ENCODE peak calls at places on chromosomes 4 and X, in nine cellular contexts. V, G, W, D, U, P, M, Y and S are unnamed samples.
A peak's percentile ranks its signal among the peaks of the same experiment; 100 is the strongest.

GRCh38 chr4:180106122-180106521 is 2137.1 kb upstream of the TENM3 start:
- DNase-seq in D (no peak), Y (no peak), V (no peak), U (no peak), P (no peak), W (no peak), M (no peak), G (no peak), S (no peak)

GRCh38 chr4:79241846-79242245 is 84.0 kb downstream of the NAA11 start:
- DNase-seq in V (no peak), M (no peak), Y (peak; percentile 3), U (peak; percentile 31), G (no peak), W (peak; percentile 15), P (no peak), D (no peak), S (no peak)

GRCh38 chrX:30060718-30061117 is 154.6 kb upstream of the MAGEB2 start:
- DNase-seq in M (no peak), Y (peak; percentile 11), U (no peak), D (no peak), V (no peak), P (no peak), G (no peak), W (peak; percentile 65), S (no peak)

GRCh38 chrX:2928127-2928582 is 984 bp downstream of the ARSD start:
- DNase-seq in U (no peak), W (no peak), V (peak; percentile 21), M (peak; percentile 89), Y (peak; percentile 11), D (peak; percentile 20), G (peak; percentile 72), P (no peak), S (peak; percentile 5)

GRCh38 chrX:134718329-134719317 is 60.4 kb upstream of the PLAC1 start:
- DNase-seq in U (peak; percentile 87), Y (peak; percentile 99), D (peak; percentile 15), M (no peak), G (peak; percentile 41), W (peak; percentile 100), V (peak; percentile 11), P (peak; percentile 90), S (peak; percentile 98)

GRCh38 chr4:83231620-83232056 is 53.0 kb downstream of the COQ2 start:
- DNase-seq in W (peak; percentile 88), Y (peak; percentile 40), U (no peak), M (no peak), G (no peak), D (peak; percentile 71), V (no peak), P (no peak), S (no peak)

GRCh38 chr4:24121395-24122175 is 231.7 kb upstream of the PPARGC1A start:
- DNase-seq in G (no peak), U (no peak), V (no peak), M (no peak), W (no peak), D (no peak), P (no peak), Y (no peak), S (no peak)

GRCh38 chr4:113476800-113477199 is 284.7 kb downstream of the CAMK2D start:
- DNase-seq in G (no peak), U (peak; percentile 3), V (no peak), W (peak; percentile 46), Y (no peak), M (no peak), P (no peak), D (no peak), S (no peak)

GRCh38 chr4:104451573-104451972 is 43.1 kb downstream of the CXXC4 start:
- DNase-seq in M (no peak), P (no peak), W (no peak), Y (no peak), G (no peak), U (no peak), V (no peak), D (no peak), S (no peak)

GRCh38 chr4:145930592-145930991 is 8.0 kb downstream of the ZNF827 start:
- DNase-seq in W (no peak), G (no peak), D (no peak), U (no peak), P (no peak), Y (no peak), M (no peak), V (no peak), S (no peak)

GRCh38 chrX:14356401-14356800 is 172.9 kb upstream of the GLRA2 start:
- DNase-seq in W (peak; percentile 60), V (no peak), Y (peak; percentile 50), D (no peak), M (no peak), G (no peak), P (no peak), U (no peak), S (no peak)